ENCODE peak calls at places on chromosome X, in six cellular contexts. N is neuronal stem cell, O is H9, V is IMR-90, E is mesenchymal stem cell, P is H1. A is an unnamed sample.
A peak's percentile ranks its signal among the peaks of the same experiment; 100 is the strongest.

GRCh38 chrX:151920101-151920500 is 7.4 kb downstream of the MAGEA4 start:
- DNase-seq in N (no peak), P (no peak), E (no peak), V (no peak), O (no peak), A (no peak)

GRCh38 chrX:1788300-1788911 is 173.5 kb downstream of the ASMT start:
- DNase-seq in N (no peak), O (no peak), E (no peak), V (no peak), P (no peak), A (no peak)

GRCh38 chrX:82451725-82452124 is 1056.4 kb upstream of the POU3F4 start:
- DNase-seq in E (no peak), O (no peak), P (no peak), N (no peak), V (no peak), A (no peak)

GRCh38 chrX:13669246-13669689 is 16.3 kb downstream of the TCEANC start:
- DNase-seq in E (peak; percentile 98), N (no peak), P (no peak), O (no peak), V (peak; percentile 99), A (no peak)

GRCh38 chrX:135185795-135186443 is 14.7 kb upstream of the CT55 start:
- DNase-seq in O (peak; percentile 59), E (peak; percentile 43), P (peak; percentile 25), N (peak; percentile 21), V (peak; percentile 46), A (peak; percentile 77)

GRCh38 chrX:19593684-19594083 is 78.4 kb upstream of the MAP3K15 start:
- DNase-seq in P (no peak), V (peak; percentile 48), N (no peak), E (peak; percentile 48), O (no peak), A (peak; percentile 36)

GRCh38 chrX:13014111-13015094 is 30.0 kb downstream of the FAM9C start:
- DNase-seq in V (no peak), E (no peak), N (no peak), P (no peak), O (no peak), A (peak; percentile 76)

GRCh38 chrX:154056739-154057367 is 37.2 kb upstream of the IRAK1 start:
- DNase-seq in N (no peak), P (no peak), V (peak; percentile 20), E (peak; percentile 59), O (no peak), A (no peak)

GRCh38 chrX:8364369-8365141 is 100.1 kb upstream of the VCX3B start:
- DNase-seq in O (peak; percentile 60), N (peak; percentile 2), E (peak; percentile 0), V (no peak), P (peak; percentile 9), A (peak; percentile 71)

GRCh38 chrX:42362219-42362618 is 415.7 kb downstream of the PPP1R2C start:
- DNase-seq in O (no peak), P (no peak), N (no peak), V (no peak), E (no peak), A (no peak)

GRCh38 chrX:107834273-107835201 is 8.9 kb downstream of the MID2 start:
- DNase-seq in P (no peak), E (no peak), O (no peak), V (no peak), N (no peak), A (no peak)

GRCh38 chrX:71081348-71082148 is 13.4 kb upstream of the SNX12 start:
- DNase-seq in O (no peak), V (peak; percentile 45), E (peak; percentile 17), P (no peak), N (no peak), A (no peak)

GRCh38 chrX:63250253-63250868 is 100.8 kb downstream of the SPIN4 start:
- DNase-seq in P (no peak), E (peak; percentile 78), V (peak; percentile 85), O (peak; percentile 38), N (peak; percentile 39), A (peak; percentile 85)

GRCh38 chrX:106894978-106895452 is 8.1 kb downstream of the RIPPLY1 start:
- DNase-seq in V (peak; percentile 76), O (no peak), E (peak; percentile 64), N (no peak), P (no peak), A (peak; percentile 4)

GRCh38 chrX:110087485-110088356 is 84.8 kb downstream of the TMEM164 start:
- DNase-seq in N (no peak), V (peak; percentile 94), P (no peak), O (no peak), E (peak; percentile 94), A (peak; percentile 2)

GRCh38 chrX:9339603-9340569 is 125.0 kb upstream of the TBL1X start:
- DNase-seq in O (no peak), E (peak; percentile 45), V (no peak), N (no peak), P (no peak), A (no peak)

GRCh38 chrX:155767101-155767878 is 113.9 kb upstream of the VAMP7 start:
- DNase-seq in E (peak; percentile 89), P (peak; percentile 27), N (peak; percentile 54), V (peak; percentile 74), O (peak; percentile 74), A (peak; percentile 94)
- H2BK15ac ChIP-seq in E (no peak overlapping the region), P (no peak overlapping the region), N (no peak overlapping the region), V (no peak overlapping the region), O (no peak overlapping the region), A (no peak overlapping the region)

GRCh38 chrX:78105944-78106650 is 2.0 kb downstream of the PGK1 start:
- DNase-seq in O (no peak), E (no peak), N (no peak), V (no peak), P (no peak), A (no peak)

GRCh38 chrX:78104447-78105176 is 564 bp downstream of the PGK1 start:
- DNase-seq in O (no peak), V (peak; percentile 31), E (peak; percentile 47), N (no peak), P (no peak), A (peak; percentile 38)

GRCh38 chrX:78103001-78103634 is 930 bp upstream of the PGK1 start:
- DNase-seq in P (no peak), V (no peak), E (no peak), O (no peak), N (no peak), A (no peak)

GRCh38 chrX:78102100-78102499 is 1.9 kb upstream of the PGK1 start:
- DNase-seq in E (no peak), O (no peak), N (no peak), P (no peak), V (peak; percentile 60), A (no peak)

DNA sequence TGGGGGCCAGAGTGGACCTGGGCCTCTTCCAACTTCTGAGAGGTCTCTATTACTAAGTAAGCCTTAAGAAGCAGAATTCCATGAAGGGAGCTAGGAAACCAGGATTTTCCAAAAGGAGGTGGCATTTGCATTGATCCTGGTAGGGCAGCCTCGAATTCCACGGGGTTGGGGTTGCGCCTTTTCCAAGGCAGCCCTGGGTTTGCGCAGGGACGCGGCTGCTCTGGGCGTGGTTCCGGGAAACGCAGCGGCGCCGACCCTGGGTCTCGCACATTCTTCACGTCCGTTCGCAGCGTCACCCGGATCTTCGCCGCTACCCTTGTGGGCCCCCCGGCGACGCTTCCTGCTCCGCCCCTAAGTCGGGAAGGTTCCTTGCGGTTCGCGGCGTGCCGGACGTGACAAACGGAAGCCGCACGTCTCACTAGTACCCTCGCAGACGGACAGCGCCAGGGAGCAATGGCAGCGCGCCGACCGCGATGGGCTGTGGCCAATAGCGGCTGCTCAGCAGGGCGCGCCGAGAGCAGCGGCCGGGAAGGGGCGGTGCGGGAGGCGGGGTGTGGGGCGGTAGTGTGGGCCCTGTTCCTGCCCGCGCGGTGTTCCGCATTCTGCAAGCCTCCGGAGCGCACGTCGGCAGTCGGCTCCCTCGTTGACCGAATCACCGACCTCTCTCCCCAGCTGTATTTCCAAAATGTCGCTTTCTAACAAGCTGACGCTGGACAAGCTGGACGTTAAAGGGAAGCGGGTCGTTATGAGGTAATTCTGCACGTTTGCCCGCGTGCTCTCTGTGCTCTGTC is at the start of gene PGK1:
- DNase-seq in O (peak; percentile 96), E (peak; percentile 97), P (peak; percentile 89), V (peak; percentile 97), N (peak; percentile 87), A (peak; percentile 98)
- H3K4ac ChIP-seq in O (no peak within 1 kb of the TSS), E (peak within 1 kb of the TSS; percentile 94), P (peak within 1 kb of the TSS; percentile 69), V (peak within 1 kb of the TSS; percentile 95), N (no peak within 1 kb of the TSS), A (peak within 1 kb of the TSS; percentile 71)

GRCh38 chrX:74534569-74535038 is 79.8 kb downstream of the RLIM start:
- DNase-seq in P (no peak), N (no peak), V (peak; percentile 53), O (no peak), E (peak; percentile 11), A (peak; percentile 21)
- H3K9ac ChIP-seq in P (no peak overlapping the region), N (no peak overlapping the region), V (no peak overlapping the region), O (no peak overlapping the region), E (no peak overlapping the region), A (no peak overlapping the region)

GRCh38 chrX:129843459-129844306 is at the start of gene ZDHHC9:
- DNase-seq in E (peak; percentile 90), V (peak; percentile 85), O (peak; percentile 92), P (peak; percentile 70), N (peak; percentile 78), A (peak; percentile 94)

GRCh38 chrX:129843209-129843458 is 552 bp downstream of the ZDHHC9 start:
- DNase-seq in V (no peak), N (no peak), O (peak; percentile 32), E (no peak), P (no peak), A (no peak)

GRCh38 chrX:129846686-129847085 is 3.0 kb upstream of the ZDHHC9 start:
- DNase-seq in V (no peak), N (no peak), P (no peak), O (no peak), E (no peak), A (no peak)

GRCh38 chrX:129842510-129843208 is 1.0 kb downstream of the ZDHHC9 start:
- DNase-seq in V (peak; percentile 49), P (no peak), E (peak; percentile 61), O (no peak), N (no peak), A (peak; percentile 33)

DNA sequence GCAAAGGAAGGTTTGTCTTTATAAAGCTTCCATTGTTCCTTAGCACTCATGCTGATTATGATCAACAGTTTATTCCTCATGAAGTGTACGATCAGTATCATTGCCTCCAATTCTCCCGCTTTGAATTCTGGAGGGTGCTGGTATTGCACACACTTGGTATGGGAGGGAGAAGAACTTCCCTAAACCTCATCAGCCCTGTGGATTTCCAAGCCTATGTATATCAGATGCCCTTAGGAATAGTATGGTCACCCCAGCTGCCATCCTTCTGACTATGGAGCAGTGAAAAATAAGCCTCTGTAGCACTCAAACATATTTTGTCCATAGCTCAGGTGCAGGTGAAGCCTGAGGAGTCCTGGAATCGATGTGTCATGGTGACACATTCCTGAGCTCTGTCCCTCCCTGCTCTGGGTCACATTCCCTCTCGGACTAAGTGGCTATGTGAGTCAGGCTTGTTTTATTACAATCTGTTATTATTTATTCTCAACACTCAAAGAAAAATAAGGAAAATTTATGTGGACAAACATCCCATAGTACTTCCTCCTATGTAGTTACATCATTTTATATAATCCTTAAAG is 2.0 kb upstream of the ZDHHC9 start:
- DNase-seq in O (no peak), N (no peak), P (no peak), E (no peak), V (no peak), A (peak; percentile 40)
- H2BK15ac ChIP-seq in O (no peak overlapping the region), N (no peak overlapping the region), P (no peak overlapping the region), E (no peak overlapping the region), V (no peak overlapping the region), A (no peak overlapping the region)